ENCODE peak calls at places on chromosome 6, in nine cellular contexts. A is activated T-helper 1 cell treated with anti-CD3 and anti-CD28 coated beads, Interleukin-12 subunit alpha, Interleukin-12 subunit beta, Interleukin-2, Interleukin-4 antibody, amounts not matched to agents 30 ng/mL and 10 ng/mL and 1 ng/mL, durations not matched to agents 14 hours and 24 hours and 36 hours; Z is left kidney; V is astrocyte; M is SHP77; S is transverse colon; U is NCI-H1105; Q is HT1080; E is C1 segment of cervical spinal cord. K is an unnamed sample.

GRCh38 chr6:78615430-78615904 is 251.9 kb upstream of the IRAK1BP1 start:
- DNase-seq in Z (no peak), A (no peak), M (no peak), S (no peak), E (no peak), Q (peak), V (peak), U (no peak), K (no peak)

GRCh38 chr6:135922170-135922569 is 70.7 kb downstream of the PDE7B start:
- DNase-seq in Z (peak), V (peak), M (no peak), S (no peak), Q (peak), E (no peak), U (no peak), A (no peak), K (peak)

GRCh38 chr6:54681987-54682386 is 164.6 kb upstream of the FAM83B start:
- DNase-seq in M (no peak), A (no peak), Z (no peak), Q (peak), S (no peak), U (no peak), V (peak), E (no peak), K (no peak)

GRCh38 chr6:160128125-160128683 is 6.6 kb downstream of the SLC22A1 start:
- DNase-seq in V (no peak), Q (no peak), U (no peak), Z (no peak), M (no peak), A (no peak), S (no peak), E (no peak), K (no peak)

GRCh38 chr6:94278146-94278545 is 858.8 kb upstream of the EPHA7 start:
- DNase-seq in M (no peak), Q (no peak), Z (peak), A (no peak), E (no peak), S (no peak), V (no peak), U (no peak), K (no peak)

GRCh38 chr6:63660737-63661136 is 25.1 kb downstream of the PHF3 start:
- DNase-seq in M (no peak), E (no peak), V (no peak), A (no peak), S (no peak), Q (no peak), U (no peak), Z (peak), K (no peak)

GRCh38 chr6:81241717-81242116 is 510.8 kb downstream of the TENT5A start:
- DNase-seq in M (no peak), S (no peak), E (no peak), U (no peak), Q (peak), Z (peak), V (peak), A (no peak), K (no peak)

GRCh38 chr6:53168516-53169257 is 20.0 kb upstream of the GCM1 start:
- DNase-seq in U (no peak), E (no peak), V (peak), M (no peak), A (no peak), Z (no peak), Q (peak), S (no peak), K (no peak)

GRCh38 chr6:168089186-168090063 is 10.4 kb upstream of the FRMD1 start:
- DNase-seq in S (no peak), A (no peak), Z (peak), M (peak), Q (no peak), E (no peak), U (no peak), V (no peak), K (no peak)

GRCh38 chr6:6588064-6588923 is at the start of gene LY86:
- DNase-seq in E (peak), S (peak), Q (no peak), U (no peak), M (no peak), A (no peak), V (no peak), Z (peak), K (no peak)

GRCh38 chr6:82178759-82179112 is 68.8 kb downstream of the IBTK start:
- DNase-seq in Q (no peak), Z (no peak), U (no peak), E (no peak), A (no peak), V (no peak), M (no peak), S (no peak), K (no peak)

GRCh38 chr6:71410164-71410566 is 121.6 kb downstream of the OGFRL1 start:
- DNase-seq in M (no peak), U (no peak), V (peak), E (no peak), S (no peak), A (no peak), Z (no peak), Q (peak), K (no peak)

GRCh38 chr6:35015996-35016395 is 125.1 kb downstream of the TCP11 start:
- DNase-seq in Q (no peak), M (no peak), U (no peak), V (no peak), A (no peak), Z (no peak), S (no peak), E (no peak), K (no peak)

GRCh38 chr6:55174211-55175013 is at the start of gene HCRTR2:
- DNase-seq in S (no peak), Q (no peak), A (no peak), E (no peak), U (no peak), V (no peak), M (no peak), Z (peak), K (peak)

GRCh38 chr6:45006893-45007292 is 321.2 kb upstream of the RUNX2 start:
- DNase-seq in M (no peak), E (no peak), S (no peak), V (no peak), U (no peak), A (no peak), Z (no peak), Q (no peak), K (no peak)

GRCh38 chr6:89291256-89291819 is 23.8 kb downstream of the GABRR2 start:
- DNase-seq in A (no peak), Q (no peak), U (no peak), Z (no peak), V (no peak), S (no peak), E (no peak), M (peak), K (peak)

GRCh38 chr6:113635222-113635970 is 221.7 kb upstream of the MARCKS start:
- DNase-seq in A (no peak), V (no peak), M (no peak), U (no peak), E (no peak), Z (no peak), S (no peak), Q (no peak), K (no peak)

GRCh38 chr6:25229671-25230321 is 49.4 kb upstream of the CARMIL1 start:
- DNase-seq in M (no peak), Z (no peak), E (no peak), Q (peak), V (peak), U (no peak), A (no peak), S (no peak), K (no peak)

GRCh38 chr6:149031545-149032317 is 284.9 kb downstream of the UST start:
- DNase-seq in U (no peak), V (peak), A (peak), Z (no peak), M (no peak), S (peak), E (no peak), Q (peak), K (no peak)

GRCh38 chr6:142714956-142715355 is 230.0 kb downstream of the HIVEP2 start:
- DNase-seq in M (no peak), Q (no peak), U (no peak), V (no peak), S (no peak), Z (no peak), E (no peak), A (no peak), K (no peak)

GRCh38 chr6:31834704-31835375 is 7.3 kb downstream of the HSPA1B start:
- DNase-seq in A (peak), S (peak), V (no peak), Z (peak), Q (no peak), M (peak), E (peak), U (peak), K (no peak)

GRCh38 chr6:6509304-6509703 is 79.2 kb upstream of the LY86 start:
- DNase-seq in M (no peak), A (no peak), U (no peak), Z (no peak), V (no peak), E (no peak), Q (no peak), S (no peak), K (no peak)

GRCh38 chr6:46491789-46492547 is 719 bp upstream of the RCAN2 start:
- DNase-seq in U (peak), M (peak), S (peak), V (no peak), E (peak), Z (peak), A (no peak), Q (peak), K (peak)

GRCh38 chr6:112409311-112409710 is 62.2 kb downstream of the RFPL4B start:
- DNase-seq in V (no peak), S (no peak), U (no peak), Z (no peak), M (no peak), E (no peak), Q (no peak), A (no peak), K (no peak)

GRCh38 chr6:43123691-43124314 is 47.3 kb upstream of the SRF start:
- DNase-seq in A (no peak), E (no peak), M (no peak), Q (no peak), S (no peak), U (no peak), V (no peak), Z (peak), K (no peak)

GRCh38 chr6:122063090-122063489 is 336.4 kb upstream of the HSF2 start:
- DNase-seq in A (no peak), Z (peak), V (no peak), M (no peak), Q (no peak), E (no peak), U (peak), S (no peak), K (no peak)

K was measured in H9.